ENCODE peak calls at places on chromosomes 7 and 10, in seven cellular contexts. V is amniotic epithelial cell, A is GM23248, N is amniotic stem cell, K is Daoy, Q is anterior cingulate cortex, H is brain microvascular endothelial cell. Z is an unnamed sample.
A peak's percentile ranks its signal among the peaks of the same experiment; 100 is the strongest.

GRCh38 chr10:132497083-132497680 is 40.4 kb upstream of the INPP5A start:
- DNase-seq in H (no peak), V (no peak), N (no peak), K (no peak), A (no peak), Q (no peak), Z (no peak)

GRCh38 chr10:125824736-125825135 is 1.4 kb downstream of the BCCIP start:
- DNase-seq in A (peak; percentile 76), K (peak; percentile 33), N (no peak), H (no peak), Q (no peak), V (peak; percentile 15), Z (no peak)

GRCh38 chr7:28922618-28923331 is 35.4 kb downstream of the TRIL start:
- DNase-seq in K (peak; percentile 88), Q (peak; percentile 33), H (peak; percentile 53), N (peak; percentile 44), A (peak; percentile 83), V (peak; percentile 58), Z (peak; percentile 45)

GRCh38 chr10:121053151-121053550 is 202.0 kb downstream of the WDR11 start:
- DNase-seq in V (no peak), A (no peak), Q (no peak), K (no peak), N (no peak), H (no peak), Z (no peak)

GRCh38 chr7:26987338-26987737 is 108.5 kb downstream of the HOXA1 start:
- DNase-seq in Q (no peak), N (no peak), V (no peak), K (no peak), A (no peak), H (no peak), Z (no peak)

GRCh38 chr7:69365588-69366241 is 232.6 kb upstream of the AUTS2 start:
- DNase-seq in H (no peak), V (no peak), Q (no peak), N (peak; percentile 23), K (peak; percentile 70), A (peak; percentile 61), Z (peak; percentile 1)

GRCh38 chr10:123639131-123639530 is 27.0 kb upstream of the GPR26 start:
- DNase-seq in Q (no peak), V (no peak), A (no peak), H (no peak), N (no peak), K (no peak), Z (no peak)

GRCh38 chr10:129090618-129091366 is 376.2 kb upstream of the MGMT start:
- DNase-seq in Q (no peak), A (no peak), K (no peak), V (no peak), H (no peak), N (no peak), Z (no peak)

GRCh38 chr7:44325811-44326241 is 432 bp upstream of the CAMK2B start:
- DNase-seq in K (peak; percentile 46), H (no peak), A (peak; percentile 28), Q (no peak), V (no peak), N (no peak), Z (no peak)

GRCh38 chr10:132722391-132722790 is 63.6 kb downstream of the NKX6-2 start:
- DNase-seq in A (no peak), V (no peak), H (no peak), Q (no peak), K (no peak), N (no peak), Z (no peak)

GRCh38 chr10:116053910-116054309 is 219.1 kb downstream of the GFRA1 start:
- DNase-seq in H (no peak), V (peak; percentile 3), A (no peak), K (peak; percentile 17), Q (no peak), N (no peak), Z (no peak)

GRCh38 chr10:70331486-70332268 is 47.9 kb upstream of the NPFFR1 start:
- DNase-seq in K (peak; percentile 90), H (peak; percentile 90), N (peak; percentile 42), A (peak; percentile 88), V (peak; percentile 93), Q (no peak), Z (peak; percentile 98)

GRCh38 chr7:153170287-153170686 is 410.7 kb downstream of the ACTR3B start:
- DNase-seq in Q (no peak), A (no peak), N (no peak), K (no peak), V (no peak), H (no peak), Z (no peak)

GRCh38 chr10:13684813-13685511 is 98.2 kb downstream of the PRPF18 start:
- DNase-seq in Q (no peak), A (peak; percentile 33), V (no peak), N (no peak), K (no peak), H (no peak), Z (no peak)

GRCh38 chr7:21125297-21125696 is 302.6 kb upstream of the SP4 start:
- DNase-seq in Q (no peak), K (no peak), V (no peak), N (no peak), A (no peak), H (no peak), Z (no peak)

GRCh38 chr10:94397549-94398370 is 4.6 kb upstream of the TBC1D12 start:
- DNase-seq in A (peak; percentile 37), Q (no peak), V (peak; percentile 93), N (no peak), H (peak; percentile 69), K (peak; percentile 69), Z (no peak)

GRCh38 chr7:95473276-95473985 is 12.3 kb upstream of the ASB4 start:
- DNase-seq in V (peak; percentile 5), H (no peak), K (no peak), Q (no peak), A (no peak), N (no peak), Z (no peak)

GRCh38 chr7:12716134-12716667 is 28.8 kb downstream of the ARL4A start:
- DNase-seq in H (no peak), N (no peak), Q (no peak), A (no peak), K (no peak), V (no peak), Z (no peak)

GRCh38 chr10:48215148-48215982 is 59.1 kb downstream of the FRMPD2 start:
- DNase-seq in V (peak; percentile 33), H (peak; percentile 37), A (peak; percentile 32), N (no peak), Q (no peak), K (peak; percentile 41), Z (peak; percentile 55)

GRCh38 chr7:155209920-155210319 is 87.8 kb upstream of the INSIG1 start:
- DNase-seq in V (no peak), A (no peak), K (no peak), H (no peak), Q (no peak), N (no peak), Z (no peak)

GRCh38 chr7:100859856-100860255 is 7.3 kb upstream of the TRIP6 start:
- DNase-seq in N (no peak), V (no peak), H (no peak), K (no peak), A (no peak), Q (no peak), Z (no peak)

GRCh38 chr10:112666070-112666469 is 219.1 kb downstream of the VTI1A start:
- DNase-seq in H (no peak), A (no peak), K (no peak), V (peak; percentile 49), N (no peak), Q (no peak), Z (no peak)

GRCh38 chr10:971150-971542 is 17.1 kb upstream of the GTPBP4 start:
- DNase-seq in K (no peak), A (peak; percentile 57), H (no peak), V (no peak), Q (no peak), N (no peak), Z (no peak)

GRCh38 chr7:46637793-46638735 is 717.0 kb upstream of the IGFBP3 start:
- DNase-seq in Q (no peak), K (no peak), H (no peak), V (no peak), A (no peak), N (no peak), Z (no peak)

GRCh38 chr7:32496052-32496813 is 944 bp downstream of the AVL9 start:
- DNase-seq in H (no peak), N (no peak), Q (peak; percentile 68), K (no peak), A (peak; percentile 36), V (no peak), Z (peak; percentile 37)

Z was measured in kidney glomerular epithelial cell.